ENCODE peak calls at places on chromosomes 2 and 18, in six cellular contexts. One of them, this sample, is unnamed.
A peak's percentile ranks its signal among the peaks of the same experiment; 100 is the strongest.

GRCh38 chr2:232892843-232893242 is 22.8 kb downstream of the SNORC start:
- DNase-seq in activated T-helper 9 cell treated with anti-CD3 and anti-CD28 coated beads, Interleukin-2, amount 50 U/mL, for 16 hours: no peak
- DNase-seq in sciatic nerve: no peak
- DNase-seq in lower lobe of right lung: peak; percentile 30
- DNase-seq in T-helper 9 cell: no peak
- DNase-seq in EH: no peak
- DNase-seq in this sample: no peak

GRCh38 chr2:120737802-120738516 is 2.3 kb downstream of the GLI2 start:
- DNase-seq in activated T-helper 9 cell treated with anti-CD3 and anti-CD28 coated beads, Interleukin-2, amount 50 U/mL, for 16 hours: no peak
- DNase-seq in sciatic nerve: no peak
- DNase-seq in lower lobe of right lung: no peak
- DNase-seq in T-helper 9 cell: no peak
- DNase-seq in EH: peak; percentile 54
- DNase-seq in this sample: no peak

GRCh38 chr18:79540914-79541301 is 138.7 kb upstream of the CTDP1 start:
- DNase-seq in activated T-helper 9 cell treated with anti-CD3 and anti-CD28 coated beads, Interleukin-2, amount 50 U/mL, for 16 hours: no peak
- DNase-seq in sciatic nerve: peak; percentile 59
- DNase-seq in lower lobe of right lung: peak; percentile 30
- DNase-seq in T-helper 9 cell: no peak
- DNase-seq in EH: no peak
- DNase-seq in this sample: no peak

GRCh38 chr2:8729939-8730338 is 48.1 kb downstream of the ID2 start:
- DNase-seq in activated T-helper 9 cell treated with anti-CD3 and anti-CD28 coated beads, Interleukin-2, amount 50 U/mL, for 16 hours: no peak
- DNase-seq in sciatic nerve: no peak
- DNase-seq in lower lobe of right lung: peak; percentile 63
- DNase-seq in T-helper 9 cell: no peak
- DNase-seq in EH: peak; percentile 4
- DNase-seq in this sample: no peak

GRCh38 chr2:42844901-42845685 is 52.7 kb upstream of the HAAO start:
- DNase-seq in activated T-helper 9 cell treated with anti-CD3 and anti-CD28 coated beads, Interleukin-2, amount 50 U/mL, for 16 hours: no peak
- DNase-seq in sciatic nerve: peak; percentile 55
- DNase-seq in lower lobe of right lung: no peak
- DNase-seq in T-helper 9 cell: no peak
- DNase-seq in EH: peak; percentile 85
- DNase-seq in this sample: peak; percentile 34

GRCh38 chr2:157747695-157748370 is 119.2 kb upstream of the ACVR1C start:
- DNase-seq in activated T-helper 9 cell treated with anti-CD3 and anti-CD28 coated beads, Interleukin-2, amount 50 U/mL, for 16 hours: no peak
- DNase-seq in sciatic nerve: no peak
- DNase-seq in lower lobe of right lung: no peak
- DNase-seq in T-helper 9 cell: no peak
- DNase-seq in EH: peak; percentile 82
- DNase-seq in this sample: no peak

GRCh38 chr2:171069286-171069956 is 91.3 kb downstream of the TLK1 start:
- DNase-seq in activated T-helper 9 cell treated with anti-CD3 and anti-CD28 coated beads, Interleukin-2, amount 50 U/mL, for 16 hours: no peak
- DNase-seq in sciatic nerve: no peak
- DNase-seq in lower lobe of right lung: no peak
- DNase-seq in T-helper 9 cell: no peak
- DNase-seq in EH: no peak
- DNase-seq in this sample: no peak

GRCh38 chr2:211159972-211160371 is 603.6 kb downstream of the CPS1 start:
- DNase-seq in activated T-helper 9 cell treated with anti-CD3 and anti-CD28 coated beads, Interleukin-2, amount 50 U/mL, for 16 hours: no peak
- DNase-seq in sciatic nerve: no peak
- DNase-seq in lower lobe of right lung: no peak
- DNase-seq in T-helper 9 cell: no peak
- DNase-seq in EH: no peak
- DNase-seq in this sample: no peak

GRCh38 chr2:30232027-30232800 is 880 bp downstream of the LBH start:
- DNase-seq in activated T-helper 9 cell treated with anti-CD3 and anti-CD28 coated beads, Interleukin-2, amount 50 U/mL, for 16 hours: peak; percentile 62
- DNase-seq in sciatic nerve: peak; percentile 69
- DNase-seq in lower lobe of right lung: peak; percentile 72
- DNase-seq in T-helper 9 cell: peak; percentile 77
- DNase-seq in EH: peak; percentile 59
- DNase-seq in this sample: no peak

GRCh38 chr2:10566021-10566420 is 117.9 kb upstream of the ODC1 start:
- DNase-seq in activated T-helper 9 cell treated with anti-CD3 and anti-CD28 coated beads, Interleukin-2, amount 50 U/mL, for 16 hours: no peak
- DNase-seq in sciatic nerve: no peak
- DNase-seq in lower lobe of right lung: no peak
- DNase-seq in T-helper 9 cell: no peak
- DNase-seq in EH: peak; percentile 75
- DNase-seq in this sample: no peak

GRCh38 chr2:206208900-206209299 is 49.2 kb downstream of the EEF1B2 start:
- DNase-seq in activated T-helper 9 cell treated with anti-CD3 and anti-CD28 coated beads, Interleukin-2, amount 50 U/mL, for 16 hours: no peak
- DNase-seq in sciatic nerve: no peak
- DNase-seq in lower lobe of right lung: no peak
- DNase-seq in T-helper 9 cell: no peak
- DNase-seq in EH: no peak
- DNase-seq in this sample: no peak

GRCh38 chr2:70946832-70947442 is 11.2 kb downstream of the ATP6V1B1 start:
- DNase-seq in activated T-helper 9 cell treated with anti-CD3 and anti-CD28 coated beads, Interleukin-2, amount 50 U/mL, for 16 hours: no peak
- DNase-seq in sciatic nerve: peak; percentile 64
- DNase-seq in lower lobe of right lung: no peak
- DNase-seq in T-helper 9 cell: peak; percentile 37
- DNase-seq in EH: peak; percentile 60
- DNase-seq in this sample: peak; percentile 14

GRCh38 chr18:58580078-58580477 is 48.8 kb downstream of the ALPK2 start:
- DNase-seq in activated T-helper 9 cell treated with anti-CD3 and anti-CD28 coated beads, Interleukin-2, amount 50 U/mL, for 16 hours: no peak
- DNase-seq in sciatic nerve: no peak
- DNase-seq in lower lobe of right lung: no peak
- DNase-seq in T-helper 9 cell: no peak
- DNase-seq in EH: peak; percentile 90
- DNase-seq in this sample: no peak

GRCh38 chr2:236600892-236601291 is 31.3 kb downstream of the ACKR3 start:
- DNase-seq in activated T-helper 9 cell treated with anti-CD3 and anti-CD28 coated beads, Interleukin-2, amount 50 U/mL, for 16 hours: no peak
- DNase-seq in sciatic nerve: no peak
- DNase-seq in lower lobe of right lung: no peak
- DNase-seq in T-helper 9 cell: no peak
- DNase-seq in EH: no peak
- DNase-seq in this sample: peak; percentile 86

GRCh38 chr18:70154591-70155194 is 50.8 kb downstream of the RTTN start:
- DNase-seq in activated T-helper 9 cell treated with anti-CD3 and anti-CD28 coated beads, Interleukin-2, amount 50 U/mL, for 16 hours: no peak
- DNase-seq in sciatic nerve: no peak
- DNase-seq in lower lobe of right lung: no peak
- DNase-seq in T-helper 9 cell: no peak
- DNase-seq in EH: peak; percentile 98
- DNase-seq in this sample: no peak

GRCh38 chr2:188294547-188294946 is 2.9 kb downstream of the GULP1 start:
- DNase-seq in activated T-helper 9 cell treated with anti-CD3 and anti-CD28 coated beads, Interleukin-2, amount 50 U/mL, for 16 hours: no peak
- DNase-seq in sciatic nerve: no peak
- DNase-seq in lower lobe of right lung: no peak
- DNase-seq in T-helper 9 cell: no peak
- DNase-seq in EH: peak; percentile 19
- DNase-seq in this sample: no peak

GRCh38 chr2:70367722-70368323 is 66.0 kb upstream of the FAM136A start:
- DNase-seq in activated T-helper 9 cell treated with anti-CD3 and anti-CD28 coated beads, Interleukin-2, amount 50 U/mL, for 16 hours: no peak
- DNase-seq in sciatic nerve: no peak
- DNase-seq in lower lobe of right lung: no peak
- DNase-seq in T-helper 9 cell: no peak
- DNase-seq in EH: peak; percentile 44
- DNase-seq in this sample: peak; percentile 31

GRCh38 chr2:120994301-120994700 is 258.6 kb downstream of the GLI2 start:
- DNase-seq in activated T-helper 9 cell treated with anti-CD3 and anti-CD28 coated beads, Interleukin-2, amount 50 U/mL, for 16 hours: no peak
- DNase-seq in sciatic nerve: no peak
- DNase-seq in lower lobe of right lung: no peak
- DNase-seq in T-helper 9 cell: no peak
- DNase-seq in EH: no peak
- DNase-seq in this sample: no peak

GRCh38 chr2:55511508-55512124 is 7.9 kb upstream of the CFAP36 start:
- DNase-seq in activated T-helper 9 cell treated with anti-CD3 and anti-CD28 coated beads, Interleukin-2, amount 50 U/mL, for 16 hours: no peak
- DNase-seq in sciatic nerve: no peak
- DNase-seq in lower lobe of right lung: no peak
- DNase-seq in T-helper 9 cell: no peak
- DNase-seq in EH: peak; percentile 57
- DNase-seq in this sample: peak; percentile 0

GRCh38 chr2:229445501-229446294 is 174.6 kb upstream of the PID1 start:
- DNase-seq in activated T-helper 9 cell treated with anti-CD3 and anti-CD28 coated beads, Interleukin-2, amount 50 U/mL, for 16 hours: no peak
- DNase-seq in sciatic nerve: peak; percentile 69
- DNase-seq in lower lobe of right lung: no peak
- DNase-seq in T-helper 9 cell: no peak
- DNase-seq in EH: peak; percentile 39
- DNase-seq in this sample: no peak

GRCh38 chr18:35005963-35006577 is 35.1 kb upstream of the MAPRE2 start:
- DNase-seq in activated T-helper 9 cell treated with anti-CD3 and anti-CD28 coated beads, Interleukin-2, amount 50 U/mL, for 16 hours: no peak
- DNase-seq in sciatic nerve: no peak
- DNase-seq in lower lobe of right lung: no peak
- DNase-seq in T-helper 9 cell: no peak
- DNase-seq in EH: peak; percentile 73
- DNase-seq in this sample: peak; percentile 42

GRCh38 chr2:219175486-219175885 is 1.2 kb downstream of the CNPPD1 start:
- DNase-seq in activated T-helper 9 cell treated with anti-CD3 and anti-CD28 coated beads, Interleukin-2, amount 50 U/mL, for 16 hours: no peak
- DNase-seq in sciatic nerve: no peak
- DNase-seq in lower lobe of right lung: no peak
- DNase-seq in T-helper 9 cell: no peak
- DNase-seq in EH: no peak
- DNase-seq in this sample: no peak

GRCh38 chr2:37711831-37712230 is 40.4 kb upstream of the CDC42EP3 start:
- DNase-seq in activated T-helper 9 cell treated with anti-CD3 and anti-CD28 coated beads, Interleukin-2, amount 50 U/mL, for 16 hours: no peak
- DNase-seq in sciatic nerve: no peak
- DNase-seq in lower lobe of right lung: no peak
- DNase-seq in T-helper 9 cell: no peak
- DNase-seq in EH: peak; percentile 91
- DNase-seq in this sample: no peak

GRCh38 chr2:188485496-188485895 is 193.8 kb downstream of the GULP1 start:
- DNase-seq in activated T-helper 9 cell treated with anti-CD3 and anti-CD28 coated beads, Interleukin-2, amount 50 U/mL, for 16 hours: no peak
- DNase-seq in sciatic nerve: no peak
- DNase-seq in lower lobe of right lung: no peak
- DNase-seq in T-helper 9 cell: no peak
- DNase-seq in EH: peak; percentile 35
- DNase-seq in this sample: no peak

GRCh38 chr18:22185723-22186386 is 16.5 kb downstream of the GATA6 start:
- DNase-seq in activated T-helper 9 cell treated with anti-CD3 and anti-CD28 coated beads, Interleukin-2, amount 50 U/mL, for 16 hours: no peak
- DNase-seq in sciatic nerve: no peak
- DNase-seq in lower lobe of right lung: no peak
- DNase-seq in T-helper 9 cell: no peak
- DNase-seq in EH: no peak
- DNase-seq in this sample: peak; percentile 53

This sample was measured in NCI-H774.